ENCODE peak calls at places on chromosomes 16 and 17, in ten cellular contexts. L is left ventricle myocardium inferior, Q is progenitor cell of endocrine pancreas, G is BJ, Z is omental fat pad, P is RWPE1, A is AG04449, X is dorsolateral prefrontal cortex, B is Caco-2, T is cardiac muscle cell. O is an unnamed sample.

GRCh38 chr17:42281571-42282096 is 5.4 kb upstream of the STAT5B start:
- DNase-seq in X (no peak), T (no peak), B (no peak), Q (no peak), G (no peak), A (no peak), P (no peak), L (no peak), Z (peak), O (no peak)

GRCh38 chr16:55605756-55606155 is 39.3 kb downstream of the CAPNS2 start:
- DNase-seq in L (no peak), Q (no peak), A (no peak), T (peak), Z (no peak), B (no peak), P (no peak), X (no peak), G (no peak), O (no peak)

GRCh38 chr16:27179500-27180072 is 23.7 kb upstream of the KDM8 start:
- DNase-seq in X (peak), A (no peak), P (no peak), B (peak), G (no peak), T (peak), Q (peak), Z (peak), L (peak), O (peak)

GRCh38 chr16:87129771-87130170 is 187.4 kb downstream of the C16orf95 start:
- DNase-seq in X (no peak), P (peak), Z (no peak), L (no peak), G (no peak), A (no peak), Q (no peak), B (no peak), T (peak), O (no peak)

GRCh38 chr17:38982858-38983746 is 15.9 kb upstream of the FBXO47 start:
- DNase-seq in X (no peak), Q (no peak), T (peak), A (no peak), L (no peak), P (peak), B (peak), Z (no peak), G (no peak), O (peak)

GRCh38 chr17:49015179-49015923 is 18.2 kb downstream of the IGF2BP1 start:
- DNase-seq in P (no peak), T (no peak), B (no peak), Z (no peak), L (no peak), Q (no peak), G (no peak), A (no peak), X (no peak), O (no peak)

GRCh38 chr17:33233855-33234228 is 59.3 kb downstream of the ASIC2 start:
- DNase-seq in B (no peak), Z (no peak), X (no peak), L (peak), A (no peak), P (no peak), G (no peak), T (no peak), Q (no peak), O (no peak)

GRCh38 chr17:73652886-73653480 is 8.7 kb upstream of the SDK2 start:
- DNase-seq in G (no peak), Q (no peak), T (no peak), Z (no peak), P (no peak), B (no peak), A (no peak), L (no peak), X (no peak), O (no peak)

DNA sequence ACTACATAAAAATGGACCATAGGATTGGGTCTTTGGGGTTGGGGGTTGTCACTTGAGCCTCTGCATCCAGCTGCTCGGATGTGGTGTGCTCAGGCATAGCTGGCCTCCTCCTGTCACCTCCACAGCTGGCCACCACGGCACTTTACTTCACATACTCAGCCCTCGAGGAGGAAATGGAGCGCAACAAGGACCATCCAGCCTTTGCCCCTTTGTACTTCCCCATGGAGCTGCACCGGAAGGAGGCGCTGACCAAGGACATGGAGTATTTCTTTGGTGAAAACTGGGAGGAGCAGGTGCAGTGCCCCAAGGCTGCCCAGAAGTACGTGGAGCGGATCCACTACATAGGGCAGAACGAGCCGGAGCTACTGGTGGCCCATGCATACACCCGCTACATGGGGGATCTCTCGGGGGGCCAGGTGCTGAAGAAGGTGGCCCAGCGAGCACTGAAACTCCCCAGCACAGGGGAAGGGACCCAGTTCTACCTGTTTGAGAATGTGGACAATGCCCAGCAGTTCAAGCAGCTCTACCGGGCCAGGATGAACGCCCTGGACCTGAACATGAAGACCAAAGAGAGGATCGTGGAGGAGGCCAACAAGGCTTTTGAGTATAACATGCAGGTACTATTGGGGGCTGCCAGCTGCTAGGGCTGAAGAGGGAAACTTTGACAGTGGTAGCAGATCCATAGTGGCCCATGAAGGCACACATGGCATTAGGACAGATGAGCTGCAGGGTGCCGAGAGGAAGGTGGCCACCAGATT is 30.8 kb downstream of the CDIP1 start:
- DNase-seq in T (no peak), G (no peak), B (no peak), A (no peak), P (no peak), X (no peak), Z (no peak), L (no peak), Q (no peak), O (no peak)
- TF ChIP-seq CTCF in T (no peak), G (no peak), B (no peak), A (no peak), P (no peak), X (no peak), Z (no peak), L (no peak), Q (no peak), O (no peak)

DNA sequence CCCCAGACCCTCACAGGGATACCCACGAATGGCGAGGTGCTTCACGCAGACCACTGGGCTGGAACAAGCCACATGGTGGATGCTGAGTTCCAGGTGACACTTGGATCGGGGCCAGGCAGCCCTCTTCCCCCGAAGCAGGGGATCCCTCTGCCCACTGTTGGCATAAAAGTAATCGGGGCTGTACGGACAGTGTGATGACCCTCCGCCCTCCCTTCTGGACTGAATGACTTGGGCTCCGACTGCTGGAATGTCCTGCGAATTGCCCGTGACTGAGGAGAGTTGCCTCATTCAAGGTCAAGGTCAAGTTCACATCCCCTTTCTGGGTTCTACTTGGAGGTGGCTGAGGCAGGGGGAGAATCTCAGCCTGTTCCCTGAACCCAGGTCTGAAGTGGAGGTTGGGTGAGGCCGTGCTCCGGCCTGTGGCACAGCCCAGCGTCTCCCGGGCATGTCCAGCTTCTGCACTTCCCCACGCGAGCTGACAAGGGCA is 28.5 kb upstream of the CREBBP start:
- DNase-seq in A (no peak), Q (no peak), G (no peak), X (no peak), B (no peak), Z (no peak), P (no peak), L (no peak), T (no peak), O (no peak)
- TF ChIP-seq CTCF in A (no peak), Q (no peak), G (no peak), X (no peak), B (no peak), Z (no peak), P (no peak), L (no peak), T (no peak), O (no peak)

DNA sequence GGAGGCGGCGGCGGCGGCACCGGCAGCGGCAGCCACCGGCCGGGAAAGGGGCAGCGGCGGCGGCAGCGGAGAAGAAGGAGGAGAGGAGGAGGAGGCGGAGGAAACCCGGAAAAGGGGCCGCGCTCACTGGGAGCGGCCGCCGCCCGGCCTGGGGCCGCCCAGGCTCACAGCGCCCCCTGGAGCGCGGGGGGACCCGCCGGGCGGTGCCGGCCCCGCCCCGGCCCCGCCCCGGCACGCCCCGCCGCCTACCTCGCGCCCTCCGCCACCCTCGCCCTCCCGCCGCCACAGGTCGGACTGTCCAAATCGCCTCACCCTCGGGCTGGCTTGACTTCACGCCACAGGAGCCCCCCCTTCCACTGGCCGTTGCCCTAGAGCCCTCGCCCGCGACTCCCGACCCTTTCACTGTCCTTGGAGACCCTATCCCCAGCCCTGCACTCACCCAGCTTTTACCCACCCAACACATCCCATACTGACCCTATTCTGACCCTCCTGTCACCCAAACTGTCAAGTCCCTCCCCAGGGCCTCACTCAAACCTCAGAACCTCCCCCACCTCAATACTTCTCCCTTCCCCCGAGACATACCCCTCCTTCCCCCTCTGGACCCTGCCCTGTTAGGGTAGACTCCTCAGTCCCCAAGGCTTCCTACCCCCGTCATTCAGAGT is at the start of gene CSNK2A2:
- DNase-seq in Z (peak), T (peak), Q (peak), G (no peak), B (peak), A (no peak), L (peak), X (peak), P (peak), O (peak)
- TF ChIP-seq CTCF in Z (no peak), T (peak), Q (peak), G (no peak), B (peak), A (peak), L (peak), X (peak), P (peak), O (no peak)

GRCh38 chr17:31560836-31561235 is 169.4 kb downstream of the RAB11FIP4 start:
- DNase-seq in B (no peak), Z (no peak), G (no peak), X (no peak), T (no peak), A (no peak), Q (no peak), P (peak), L (no peak), O (no peak)

GRCh38 chr17:31562447-31562846 is 171.0 kb downstream of the RAB11FIP4 start:
- DNase-seq in Z (no peak), Q (no peak), X (no peak), L (no peak), P (no peak), B (peak), G (no peak), T (no peak), A (no peak), O (no peak)

GRCh38 chr17:31558748-31559646 is 167.5 kb downstream of the RAB11FIP4 start:
- DNase-seq in Z (no peak), L (peak), B (peak), G (no peak), Q (peak), X (peak), T (peak), A (no peak), P (peak), O (peak)

GRCh38 chr17:31561469-31562412 is 170.3 kb downstream of the RAB11FIP4 start:
- DNase-seq in Q (no peak), G (no peak), P (no peak), A (no peak), B (peak), T (no peak), X (no peak), L (no peak), Z (no peak), O (no peak)

GRCh38 chr17:31559647-31560501 is 168.4 kb downstream of the RAB11FIP4 start:
- DNase-seq in G (no peak), X (no peak), Z (no peak), A (no peak), B (peak), T (no peak), P (peak), L (no peak), Q (no peak), O (peak)
- TF ChIP-seq CTCF in G (no peak), X (no peak), Z (no peak), A (no peak), B (no peak), T (no peak), P (no peak), L (no peak), Q (no peak), O (no peak)

GRCh38 chr16:85238233-85238647 is 126.0 kb upstream of the CIBAR2 start:
- DNase-seq in B (peak), G (no peak), A (no peak), T (peak), X (peak), Q (no peak), Z (no peak), L (peak), P (no peak), O (peak)
- TF ChIP-seq CTCF in B (no peak), G (peak), A (peak), T (peak), X (no peak), Q (no peak), Z (no peak), L (no peak), P (no peak), O (no peak)

GRCh38 chr17:63446218-63446980 is at the start of gene CYB561:
- DNase-seq in P (peak), X (peak), G (no peak), A (no peak), Q (peak), T (peak), B (peak), L (peak), Z (no peak), O (peak)
- TF ChIP-seq CTCF in P (peak), X (no peak), G (peak), A (no peak), Q (no peak), T (peak), B (peak), L (peak), Z (no peak), O (peak)

GRCh38 chr16:31298958-31299357 is 39.2 kb downstream of the ITGAM start:
- DNase-seq in T (peak), B (no peak), G (no peak), X (no peak), Z (no peak), P (no peak), Q (no peak), A (no peak), L (no peak), O (no peak)
- TF ChIP-seq CTCF in T (no peak), B (peak), G (no peak), X (no peak), Z (no peak), P (peak), Q (peak), A (no peak), L (peak), O (no peak)

GRCh38 chr17:53794875-53795274 is 27.9 kb upstream of the KIF2B start:
- DNase-seq in A (no peak), T (no peak), P (no peak), L (no peak), Z (no peak), B (no peak), Q (no peak), X (no peak), G (no peak), O (no peak)

GRCh38 chr17:53796642-53797041 is 26.1 kb upstream of the KIF2B start:
- DNase-seq in P (no peak), Z (no peak), T (no peak), X (no peak), B (no peak), A (no peak), Q (no peak), G (no peak), L (no peak), O (no peak)

GRCh38 chr17:53791551-53791950 is 31.2 kb upstream of the KIF2B start:
- DNase-seq in B (no peak), L (no peak), Q (no peak), Z (no peak), P (no peak), X (no peak), T (no peak), A (no peak), G (no peak), O (no peak)

GRCh38 chr17:53792997-53793396 is 29.7 kb upstream of the KIF2B start:
- DNase-seq in A (no peak), Q (no peak), T (no peak), Z (no peak), G (no peak), L (no peak), P (no peak), X (no peak), B (no peak), O (no peak)

DNA sequence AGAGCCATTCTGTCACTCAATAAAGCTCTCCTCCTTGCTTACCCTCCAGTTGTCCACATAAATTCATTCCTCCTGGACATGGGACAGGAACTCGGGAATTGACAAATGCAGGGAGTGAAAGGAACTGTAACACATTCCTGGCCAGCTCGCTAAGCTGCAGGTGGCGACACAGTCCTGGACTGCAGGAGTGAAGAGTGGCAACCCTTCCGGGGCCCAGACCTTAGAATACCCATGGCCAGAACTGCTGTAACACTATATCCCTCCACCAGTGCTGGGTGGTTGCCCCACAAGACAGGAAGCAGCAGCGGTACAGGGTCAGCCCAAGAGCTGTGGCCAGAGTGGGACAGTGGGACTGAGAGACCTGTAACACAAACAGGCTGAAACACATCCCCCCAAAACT is 30.3 kb upstream of the KIF2B start:
- DNase-seq in Q (no peak), B (no peak), Z (no peak), P (no peak), T (no peak), G (no peak), A (no peak), X (no peak), L (no peak), O (no peak)
- TF ChIP-seq CTCF in Q (no peak), B (no peak), Z (no peak), P (no peak), T (no peak), G (no peak), A (no peak), X (no peak), L (no peak), O (no peak)

GRCh38 chr16:31224092-31224955 is 7.4 kb upstream of the PYDC1 start:
- DNase-seq in P (no peak), Q (no peak), Z (no peak), B (no peak), T (no peak), A (no peak), G (no peak), L (no peak), X (no peak), O (no peak)
- TF ChIP-seq CTCF in P (no peak), Q (no peak), Z (no peak), B (no peak), T (no peak), A (no peak), G (no peak), L (no peak), X (no peak), O (no peak)

DNA sequence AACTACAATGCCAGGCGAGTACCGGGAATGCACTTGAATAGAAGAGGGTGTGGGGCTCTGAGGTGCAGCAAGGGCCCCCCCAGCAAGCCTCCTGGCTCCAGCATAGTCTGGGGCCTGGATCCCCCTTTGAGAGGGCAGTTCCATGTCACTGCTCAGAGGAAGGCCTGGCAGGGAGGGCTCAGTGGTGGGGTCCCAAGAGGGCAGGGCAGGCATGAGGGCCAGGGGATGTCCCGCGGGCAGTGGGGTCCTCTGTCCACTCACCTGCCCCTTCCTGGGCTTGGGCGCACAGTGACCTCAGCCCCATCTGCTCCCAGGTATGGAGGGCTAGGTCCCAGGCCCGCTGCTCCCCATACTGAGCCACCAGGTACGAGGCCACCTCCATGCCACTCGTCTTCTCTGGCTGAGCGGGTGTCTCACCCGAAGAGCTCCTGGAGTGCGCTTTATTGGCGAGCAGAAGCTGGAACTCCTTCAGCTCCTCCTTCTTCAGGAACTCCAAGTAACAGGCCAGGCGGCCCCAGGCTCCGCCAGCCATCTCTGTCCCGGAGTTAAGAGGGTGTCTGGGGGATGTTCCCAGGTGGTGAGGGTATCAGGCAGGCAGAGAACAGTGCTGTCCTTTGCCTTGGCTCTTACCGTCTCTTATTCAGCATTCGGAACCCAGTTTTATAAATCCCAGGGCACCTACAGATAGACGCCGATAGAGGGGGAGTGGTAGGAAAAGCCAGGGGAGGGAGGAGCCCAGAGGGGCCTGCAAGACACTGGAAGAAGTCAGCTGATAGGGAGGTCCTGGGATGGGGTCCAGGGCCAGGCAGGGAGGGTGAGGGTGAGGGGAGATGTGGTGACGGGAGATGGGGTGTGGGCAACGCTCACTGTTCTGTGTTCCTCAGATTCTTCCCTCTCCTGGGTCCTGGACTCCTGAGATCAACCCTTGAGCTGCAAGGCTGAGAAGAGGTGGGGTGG is 605 bp downstream of the NLRP1 start:
- DNase-seq in B (no peak), A (no peak), G (no peak), Z (no peak), Q (no peak), T (peak), P (no peak), X (no peak), L (peak), O (no peak)
- TF ChIP-seq CTCF in B (no peak), A (no peak), G (no peak), Z (no peak), Q (no peak), T (peak), P (no peak), X (no peak), L (no peak), O (no peak)